ENCODE peak calls at places on chromosome 9, in eight cellular contexts. S is iris pigment epithelial cell, B is dorsolateral prefrontal cortex, T is kidney tubule cell, Z is NCI-H748 treated with DMSO at 0.1 percent for 48 hours, Y is foreskin keratinocyte, F is skeletal muscle cell, P is thoracic aorta. L is an unnamed sample.

GRCh38 chr9:95189230-95190098 is 128.0 kb downstream of the FANCC start:
- DNase-seq in T (peak), S (peak), Y (no peak), Z (no peak), F (peak), P (peak), B (no peak), L (no peak)

GRCh38 chr9:132896906-132897305 is 18.2 kb downstream of the SPACA9 start:
- DNase-seq in P (no peak), T (no peak), Z (no peak), S (no peak), B (peak), Y (no peak), F (no peak), L (no peak)

GRCh38 chr9:128808543-128808942 is 9.8 kb upstream of the ENDOG start:
- DNase-seq in S (no peak), Z (no peak), B (no peak), P (no peak), F (no peak), Y (no peak), T (no peak), L (no peak)

GRCh38 chr9:28925184-28925583 is 1351.9 kb upstream of the C9orf72 start:
- DNase-seq in B (no peak), F (no peak), Z (no peak), S (no peak), P (no peak), Y (peak), T (peak), L (no peak)

GRCh38 chr9:121284733-121285451 is 16.9 kb downstream of the GSN start:
- DNase-seq in S (no peak), Z (no peak), Y (no peak), B (no peak), F (no peak), T (no peak), P (no peak), L (no peak)

GRCh38 chr9:87787735-87788134 is 61.8 kb downstream of the CTSL start:
- DNase-seq in P (no peak), Y (no peak), B (no peak), Z (no peak), T (no peak), S (peak), F (peak), L (no peak)

GRCh38 chr9:15144567-15145174 is 162.3 kb downstream of the TTC39B start:
- DNase-seq in T (peak), S (peak), Y (peak), B (no peak), P (no peak), Z (peak), F (no peak), L (no peak)

GRCh38 chr9:27088981-27089380 is 20.0 kb upstream of the TEK start:
- DNase-seq in Y (no peak), P (no peak), S (peak), B (no peak), Z (no peak), F (no peak), T (no peak), L (no peak)

GRCh38 chr9:116090030-116090770 is 63.4 kb upstream of the PAPPA start:
- DNase-seq in T (peak), S (no peak), Z (no peak), P (no peak), B (no peak), Y (no peak), F (no peak), L (no peak)

GRCh38 chr9:1536522-1537170 is 478.5 kb upstream of the SMARCA2 start:
- DNase-seq in S (no peak), P (no peak), F (no peak), B (no peak), Z (no peak), Y (no peak), T (no peak), L (no peak)

GRCh38 chr9:69149321-69149807 is 24.7 kb upstream of the TJP2 start:
- DNase-seq in Y (no peak), T (peak), S (peak), B (no peak), P (no peak), F (peak), Z (no peak), L (no peak)

GRCh38 chr9:83981126-83981871 is 694 bp downstream of the RMI1 start:
- DNase-seq in S (peak), F (no peak), B (no peak), Y (peak), Z (peak), T (peak), P (no peak), L (no peak)

GRCh38 chr9:34741628-34742027 is 31.7 kb upstream of the CCL21 start:
- DNase-seq in T (no peak), Y (no peak), S (peak), Z (no peak), B (no peak), F (no peak), P (no peak), L (no peak)

GRCh38 chr9:33620738-33621439 is 96.8 kb downstream of the ANKRD18B start:
- DNase-seq in T (peak), B (no peak), S (peak), Z (no peak), P (no peak), F (peak), Y (peak), L (no peak)

GRCh38 chr9:114033397-114034103 is 44.5 kb downstream of the AMBP start:
- DNase-seq in B (no peak), Y (no peak), P (no peak), T (peak), F (no peak), Z (no peak), S (peak), L (no peak)

GRCh38 chr9:130268521-130269131 is 3.1 kb downstream of the HMCN2 start:
- DNase-seq in B (no peak), P (no peak), T (no peak), S (no peak), Y (no peak), F (no peak), Z (no peak), L (no peak)

GRCh38 chr9:137281345-137282116 is 4.0 kb downstream of the TOR4A start:
- DNase-seq in Y (no peak), P (no peak), S (no peak), Z (no peak), F (no peak), T (no peak), B (no peak), L (no peak)

GRCh38 chr9:37936376-37936775 is 32.4 kb upstream of the SLC25A51 start:
- DNase-seq in F (no peak), Z (no peak), Y (no peak), T (no peak), B (no peak), P (no peak), S (no peak), L (no peak)

GRCh38 chr9:8860925-8861324 is 1061.3 kb upstream of the DMAC1 start:
- DNase-seq in Y (no peak), S (peak), T (peak), F (peak), B (no peak), Z (no peak), P (no peak), L (no peak)

GRCh38 chr9:74499111-74499601 is 2.0 kb downstream of the RORB start:
- DNase-seq in Y (no peak), F (no peak), B (peak), T (no peak), Z (no peak), S (peak), P (no peak), L (no peak)

GRCh38 chr9:93111371-93112115 is 15.5 kb downstream of the CARD19 start:
- DNase-seq in Z (no peak), Y (peak), B (peak), T (peak), P (no peak), S (peak), F (no peak), L (no peak)

GRCh38 chr9:81083062-81083461 is 606.3 kb downstream of the TLE1 start:
- DNase-seq in B (no peak), S (peak), Z (no peak), Y (peak), T (peak), F (no peak), P (no peak), L (no peak)

GRCh38 chr9:97628668-97629067 is 4.5 kb downstream of the TSTD2 start:
- DNase-seq in Y (no peak), T (no peak), Z (no peak), S (no peak), P (no peak), B (no peak), F (no peak), L (no peak)

GRCh38 chr9:110942522-110942921 is 95.7 kb downstream of the LPAR1 start:
- DNase-seq in Y (peak), B (no peak), T (peak), F (peak), P (no peak), Z (no peak), S (peak), L (no peak)

GRCh38 chr9:76027426-76027825 is 137.0 kb downstream of the PCSK5 start:
- DNase-seq in S (peak), F (no peak), Y (peak), T (peak), P (no peak), Z (no peak), B (no peak), L (no peak)

GRCh38 chr9:132978451-132979087 is at the start of gene GFI1B:
- DNase-seq in Y (no peak), F (no peak), P (no peak), S (no peak), Z (no peak), T (no peak), B (no peak), L (no peak)

GRCh38 chr9:127278372-127278771 is 13.8 kb downstream of the GARNL3 start:
- DNase-seq in B (no peak), Z (no peak), F (no peak), P (no peak), Y (peak), T (peak), S (no peak), L (no peak)

GRCh38 chr9:21252727-21253547 is 13.1 kb upstream of the IFNA14 start:
- DNase-seq in S (peak), P (no peak), B (no peak), Y (peak), T (peak), Z (peak), F (peak), L (no peak)

GRCh38 chr9:104903609-104904008 is 24.3 kb downstream of the ABCA1 start:
- DNase-seq in B (no peak), Y (peak), Z (no peak), S (peak), T (no peak), P (no peak), F (no peak), L (no peak)

GRCh38 chr9:8857330-8858249 is 1058.0 kb upstream of the DMAC1 start:
- DNase-seq in B (peak), S (peak), Z (no peak), T (peak), Y (no peak), P (no peak), F (no peak), L (no peak)

GRCh38 chr9:93467062-93467416 is 13.7 kb upstream of the FAM120AOS start:
- DNase-seq in S (no peak), Z (no peak), P (no peak), F (no peak), T (peak), B (no peak), Y (peak), L (no peak)